ENCODE peak calls at places on chromosomes 4 and X, in five cellular contexts. One of them, this sample, is unnamed.

GRCh38 chr4:94588900-94589693 is 137.4 kb downstream of the PDLIM5 start:
- DNase-seq in activated naive CD4-positive, alpha-beta T cell: no peak
- DNase-seq in cerebellum: no peak
- DNase-seq in posterior cingulate gyrus: no peak
- DNase-seq in aorta: no peak
- DNase-seq in this sample: no peak

GRCh38 chr4:75633846-75634245 is 3.5 kb upstream of the CDKL2 start:
- DNase-seq in cerebellum: no peak
- DNase-seq in posterior cingulate gyrus: no peak
- DNase-seq in activated naive CD4-positive, alpha-beta T cell: no peak
- DNase-seq in aorta: no peak
- DNase-seq in this sample: no peak

GRCh38 chr4:23770011-23770410 is 119.8 kb downstream of the PPARGC1A start:
- DNase-seq in activated naive CD4-positive, alpha-beta T cell: no peak
- DNase-seq in cerebellum: no peak
- DNase-seq in aorta: no peak
- DNase-seq in posterior cingulate gyrus: no peak
- DNase-seq in this sample: no peak

GRCh38 chr4:29423836-29424721 is 1296.1 kb upstream of the PCDH7 start:
- DNase-seq in aorta: no peak
- DNase-seq in cerebellum: no peak
- DNase-seq in posterior cingulate gyrus: no peak
- DNase-seq in activated naive CD4-positive, alpha-beta T cell: no peak
- DNase-seq in this sample: no peak

GRCh38 chr4:163755013-163755412 is 260.5 kb downstream of the TMA16 start:
- DNase-seq in cerebellum: no peak
- DNase-seq in activated naive CD4-positive, alpha-beta T cell: no peak
- DNase-seq in posterior cingulate gyrus: no peak
- DNase-seq in aorta: no peak
- DNase-seq in this sample: no peak

GRCh38 chr4:109803924-109804571 is 2.2 kb upstream of the CFI start:
- DNase-seq in activated naive CD4-positive, alpha-beta T cell: no peak
- DNase-seq in aorta: no peak
- DNase-seq in posterior cingulate gyrus: no peak
- DNase-seq in cerebellum: no peak
- DNase-seq in this sample: no peak

GRCh38 chrX:48470833-48471118 is 716 bp upstream of the SLC38A5 start:
- DNase-seq in posterior cingulate gyrus: no peak
- DNase-seq in activated naive CD4-positive, alpha-beta T cell: no peak
- DNase-seq in aorta: no peak
- DNase-seq in cerebellum: no peak
- DNase-seq in this sample: no peak

GRCh38 chr4:76212851-76213414 is 691 bp downstream of the SCARB2 start:
- DNase-seq in activated naive CD4-positive, alpha-beta T cell: peak; percentile 14
- DNase-seq in cerebellum: no peak
- DNase-seq in aorta: no peak
- DNase-seq in posterior cingulate gyrus: no peak
- DNase-seq in this sample: no peak

GRCh38 chr4:85955614-85956295 is 404.1 kb downstream of the MAPK10 start:
- DNase-seq in aorta: no peak
- DNase-seq in cerebellum: no peak
- DNase-seq in posterior cingulate gyrus: no peak
- DNase-seq in activated naive CD4-positive, alpha-beta T cell: no peak
- DNase-seq in this sample: no peak

GRCh38 chr4:26050212-26050643 is 136.2 kb downstream of the SMIM20 start:
- DNase-seq in cerebellum: no peak
- DNase-seq in aorta: peak; percentile 77
- DNase-seq in activated naive CD4-positive, alpha-beta T cell: no peak
- DNase-seq in posterior cingulate gyrus: no peak
- DNase-seq in this sample: no peak

GRCh38 chrX:45956222-45956867 is 588.9 kb downstream of the ZNF674 start:
- DNase-seq in cerebellum: no peak
- DNase-seq in aorta: no peak
- DNase-seq in posterior cingulate gyrus: no peak
- DNase-seq in activated naive CD4-positive, alpha-beta T cell: no peak
- DNase-seq in this sample: no peak

GRCh38 chr4:172596206-172596605 is 572.4 kb upstream of the GALNT7 start:
- DNase-seq in activated naive CD4-positive, alpha-beta T cell: no peak
- DNase-seq in cerebellum: no peak
- DNase-seq in aorta: no peak
- DNase-seq in posterior cingulate gyrus: no peak
- DNase-seq in this sample: no peak

GRCh38 chr4:119518230-119518892 is 110.2 kb downstream of the PDE5A start:
- DNase-seq in activated naive CD4-positive, alpha-beta T cell: no peak
- DNase-seq in cerebellum: no peak
- DNase-seq in posterior cingulate gyrus: no peak
- DNase-seq in aorta: no peak
- DNase-seq in this sample: no peak

GRCh38 chr4:78510108-78510507 is 41.5 kb upstream of the ANXA3 start:
- DNase-seq in cerebellum: no peak
- DNase-seq in aorta: no peak
- DNase-seq in posterior cingulate gyrus: no peak
- DNase-seq in activated naive CD4-positive, alpha-beta T cell: no peak
- DNase-seq in this sample: no peak

GRCh38 chr4:137755033-137755471 is 222.8 kb upstream of the PCDH18 start:
- DNase-seq in aorta: no peak
- DNase-seq in cerebellum: no peak
- DNase-seq in activated naive CD4-positive, alpha-beta T cell: no peak
- DNase-seq in posterior cingulate gyrus: no peak
- DNase-seq in this sample: no peak

GRCh38 chr4:125688841-125689240 is 374.1 kb downstream of the FAT4 start:
- DNase-seq in aorta: no peak
- DNase-seq in posterior cingulate gyrus: no peak
- DNase-seq in activated naive CD4-positive, alpha-beta T cell: no peak
- DNase-seq in cerebellum: no peak
- DNase-seq in this sample: no peak

GRCh38 chrX:2478546-2479419 is 22.0 kb downstream of the DHRSX start:
- DNase-seq in aorta: no peak
- DNase-seq in cerebellum: no peak
- DNase-seq in posterior cingulate gyrus: no peak
- DNase-seq in activated naive CD4-positive, alpha-beta T cell: no peak
- DNase-seq in this sample: no peak

GRCh38 chrX:120334137-120334536 is 22.9 kb upstream of the TMEM255A start:
- DNase-seq in aorta: no peak
- DNase-seq in posterior cingulate gyrus: no peak
- DNase-seq in cerebellum: no peak
- DNase-seq in activated naive CD4-positive, alpha-beta T cell: no peak
- DNase-seq in this sample: no peak

GRCh38 chrX:138349351-138349750 is 362.2 kb downstream of the FGF13 start:
- DNase-seq in cerebellum: no peak
- DNase-seq in aorta: no peak
- DNase-seq in activated naive CD4-positive, alpha-beta T cell: no peak
- DNase-seq in posterior cingulate gyrus: no peak
- DNase-seq in this sample: no peak

GRCh38 chr4:3526456-3526855 is 5.8 kb downstream of the LRPAP1 start:
- DNase-seq in activated naive CD4-positive, alpha-beta T cell: no peak
- DNase-seq in posterior cingulate gyrus: no peak
- DNase-seq in aorta: peak; percentile 35
- DNase-seq in cerebellum: no peak
- DNase-seq in this sample: no peak

GRCh38 chrX:45712067-45712466 is 511.4 kb upstream of the DIPK2B start:
- DNase-seq in activated naive CD4-positive, alpha-beta T cell: no peak
- DNase-seq in aorta: no peak
- DNase-seq in cerebellum: no peak
- DNase-seq in posterior cingulate gyrus: no peak
- DNase-seq in this sample: no peak

GRCh38 chr4:86280246-86280645 is 79.6 kb downstream of the MAPK10 start:
- DNase-seq in aorta: no peak
- DNase-seq in activated naive CD4-positive, alpha-beta T cell: no peak
- DNase-seq in cerebellum: no peak
- DNase-seq in posterior cingulate gyrus: no peak
- DNase-seq in this sample: no peak

GRCh38 chr4:184151988-184152485 is 65.6 kb downstream of the ENPP6 start:
- DNase-seq in posterior cingulate gyrus: no peak
- DNase-seq in activated naive CD4-positive, alpha-beta T cell: no peak
- DNase-seq in cerebellum: no peak
- DNase-seq in aorta: no peak
- DNase-seq in this sample: no peak

GRCh38 chr4:3330682-3331081 is 37.9 kb downstream of the RGS12 start:
- DNase-seq in aorta: no peak
- DNase-seq in cerebellum: no peak
- DNase-seq in posterior cingulate gyrus: no peak
- DNase-seq in activated naive CD4-positive, alpha-beta T cell: no peak
- DNase-seq in this sample: no peak

GRCh38 chrX:83916525-83916924 is 55.6 kb downstream of the CYLC1 start:
- DNase-seq in cerebellum: no peak
- DNase-seq in aorta: no peak
- DNase-seq in activated naive CD4-positive, alpha-beta T cell: no peak
- DNase-seq in posterior cingulate gyrus: no peak
- DNase-seq in this sample: no peak